ENCODE peak calls at places on chromosomes 12 and 14, in eight cellular contexts. H, R, K, L, C, X, B and Q are unnamed samples.

GRCh38 chr14:82546401-82546800 is 1012.7 kb upstream of the SEL1L start:
- DNase-seq in H (no peak), C (no peak), X (no peak), K (no peak), R (no peak), B (no peak), L (no peak), Q (no peak)

GRCh38 chr14:100539766-100540140 is 47.5 kb downstream of the BEGAIN start:
- DNase-seq in C (no peak), H (no peak), K (no peak), X (no peak), R (no peak), B (no peak), L (peak; percentile 58), Q (no peak)

GRCh38 chr14:104462651-104463630 is 116.6 kb upstream of the C14orf180 start:
- DNase-seq in H (no peak), L (no peak), C (no peak), K (peak; percentile 9), R (no peak), B (no peak), X (no peak), Q (no peak)

GRCh38 chr12:47231456-47231855 is 151.7 kb upstream of the AMIGO2 start:
- DNase-seq in H (no peak), B (no peak), C (no peak), R (no peak), L (no peak), K (no peak), X (no peak), Q (no peak)

GRCh38 chr12:108620236-108620879 is 13.3 kb downstream of the SELPLG start:
- DNase-seq in L (no peak), R (no peak), X (no peak), H (no peak), C (no peak), B (no peak), K (no peak), Q (no peak)

GRCh38 chr12:32993404-32993803 is 96.8 kb upstream of the PKP2 start:
- DNase-seq in R (no peak), L (no peak), X (no peak), B (no peak), K (no peak), C (no peak), H (no peak), Q (no peak)

GRCh38 chr14:101098641-101099040 is 195.1 kb upstream of the RTL1 start:
- DNase-seq in H (no peak), K (no peak), R (no peak), X (no peak), L (no peak), B (no peak), C (no peak), Q (no peak)

GRCh38 chr12:126069549-126070165 is 1004.4 kb downstream of the AACS start:
- DNase-seq in X (peak; percentile 49), R (peak; percentile 78), B (peak; percentile 84), L (no peak), H (peak; percentile 19), C (peak; percentile 76), K (peak; percentile 49), Q (peak; percentile 45)

GRCh38 chr14:87067597-87067996 is 925.4 kb downstream of the GALC start:
- DNase-seq in C (no peak), L (no peak), K (peak; percentile 81), X (no peak), B (no peak), H (no peak), R (no peak), Q (no peak)